ENCODE peak calls at places on chromosomes 11 and 22, in four cellular contexts. G is ovary, I is Peyer's patch, Q is esophagus squamous epithelium. D is an unnamed sample.

GRCh38 chr11:60825118-60825517 is 16.8 kb upstream of the CCDC86 start:
- DNase-seq in G (no peak), I (no peak), Q (no peak), D (no peak)

GRCh38 chr11:130999992-131000770 is 83.9 kb upstream of the SNX19 start:
- DNase-seq in G (no peak), I (no peak), Q (no peak), D (no peak)

GRCh38 chr22:42560381-42560780 is 6.6 kb downstream of the SERHL2 start:
- DNase-seq in G (no peak), I (no peak), Q (no peak), D (no peak)

GRCh38 chr11:37199082-37199481 is 601.0 kb upstream of the RAG2 start:
- DNase-seq in G (no peak), I (no peak), Q (no peak), D (no peak)

GRCh38 chr11:4921796-4922195 is 2.3 kb downstream of the OR51G1 start:
- DNase-seq in G (no peak), I (no peak), Q (no peak), D (no peak)

GRCh38 chr11:76234704-76235232 is 28.5 kb upstream of the WNT11 start:
- DNase-seq in G (peak; percentile 77), I (no peak), Q (no peak), D (no peak)

GRCh38 chr11:7622731-7623130 is 50.6 kb downstream of the CYB5R2 start:
- DNase-seq in G (no peak), I (no peak), Q (no peak), D (no peak)

GRCh38 chr11:35158371-35159081 is 19.6 kb downstream of the CD44 start:
- DNase-seq in G (no peak), I (no peak), Q (no peak), D (no peak)

GRCh38 chr11:120137187-120137610 is 714 bp downstream of the TRIM29 start:
- DNase-seq in G (no peak), I (peak; percentile 47), Q (no peak), D (no peak)

GRCh38 chr22:44658371-44658953 is 43.5 kb upstream of the PRR5 start:
- DNase-seq in G (no peak), I (no peak), Q (no peak), D (no peak)

GRCh38 chr11:87463486-87464102 is 425.9 kb downstream of the TMEM135 start:
- DNase-seq in G (no peak), I (no peak), Q (no peak), D (no peak)

GRCh38 chr22:47806894-47807293 is 1044.4 kb downstream of the TBC1D22A start:
- DNase-seq in G (no peak), I (no peak), Q (no peak), D (no peak)

GRCh38 chr11:1889527-1889930 is 2.2 kb downstream of the PRR33 start:
- DNase-seq in G (peak; percentile 11), I (no peak), Q (no peak), D (no peak)
- TF ChIP-seq POLR2A in G (no peak), I (no peak), Q (no peak), D (no peak)

GRCh38 chr11:47254381-47254780 is 3.4 kb upstream of the NR1H3 start:
- DNase-seq in G (no peak), I (no peak), Q (no peak), D (no peak)
- TF ChIP-seq POLR2A in G (no peak), I (no peak), Q (no peak), D (no peak)

GRCh38 chr22:37311761-37312312 is 29.5 kb downstream of the CYTH4 start:
- DNase-seq in G (no peak), I (no peak), Q (no peak), D (no peak)
- TF ChIP-seq POLR2A in G (no peak), I (no peak), Q (no peak), D (no peak)

GRCh38 chr22:19121631-19122142 is 525 bp downstream of the DGCR2 start:
- DNase-seq in G (peak; percentile 57), I (peak; percentile 79), Q (no peak), D (peak; percentile 23)
- TF ChIP-seq POLR2A in G (no peak), I (no peak), Q (no peak), D (no peak)

DNA sequence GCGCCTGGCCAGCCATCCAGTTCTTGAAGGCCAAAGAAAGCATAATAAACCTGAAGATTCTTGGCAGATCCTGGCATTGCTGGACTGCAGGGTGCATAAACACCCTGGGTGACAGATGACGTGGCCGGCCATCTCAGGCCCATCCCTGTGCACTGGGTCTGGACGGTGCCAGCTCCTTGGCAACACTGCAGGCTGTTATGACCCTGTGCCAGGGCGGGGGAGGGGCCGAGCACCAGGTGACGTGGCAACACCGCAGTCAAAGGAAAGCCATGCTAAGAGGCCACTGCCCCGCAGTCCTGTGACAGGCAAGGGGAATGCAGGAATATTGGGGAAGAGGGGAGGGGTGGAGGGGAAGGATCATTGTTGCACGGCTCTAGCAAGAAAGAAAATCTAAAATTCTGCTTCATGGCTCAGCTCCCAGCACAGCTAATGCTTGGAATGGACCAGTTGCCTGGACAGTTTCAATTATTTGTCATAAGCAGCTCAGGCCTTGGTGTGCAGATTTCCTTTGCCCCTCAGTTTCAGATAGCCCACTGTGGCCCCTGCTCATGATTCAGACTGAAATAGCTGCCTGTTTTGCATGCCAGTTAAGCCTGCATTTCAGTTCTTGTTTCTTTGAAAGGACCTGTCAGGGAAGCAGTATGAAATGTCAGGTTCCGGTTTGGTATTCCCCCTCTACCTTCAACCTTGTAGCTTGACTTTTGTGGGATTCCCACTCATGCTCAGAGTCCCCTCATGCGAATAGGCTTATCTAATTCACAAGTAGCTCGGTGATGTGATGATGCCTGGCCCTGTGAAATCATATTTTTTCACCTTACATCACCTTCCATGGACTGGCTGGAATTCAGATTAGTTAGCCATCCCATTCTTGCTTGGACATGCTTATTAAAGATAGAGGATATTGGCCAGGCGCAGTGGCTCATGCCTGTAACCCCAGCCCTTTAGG is 29.7 kb upstream of the DDX6 start:
- DNase-seq in G (no peak), I (peak; percentile 88), Q (no peak), D (peak; percentile 59)
- TF ChIP-seq POLR2A in G (no peak), I (no peak), Q (no peak), D (no peak)

GRCh38 chr11:68579455-68579854 is 104.9 kb upstream of the GAL start:
- DNase-seq in G (no peak), I (no peak), Q (no peak), D (no peak)
- TF ChIP-seq POLR2A in G (no peak), I (no peak), Q (no peak), D (no peak)

GRCh38 chr11:65718531-65718930 is 2.1 kb downstream of the RNASEH2C start:
- DNase-seq in G (no peak), I (no peak), Q (no peak), D (no peak)

GRCh38 chr11:65718964-65719492 is 1.6 kb downstream of the RNASEH2C start:
- DNase-seq in G (peak; percentile 58), I (no peak), Q (no peak), D (no peak)

GRCh38 chr11:65716774-65717405 is 3.7 kb downstream of the RNASEH2C start:
- DNase-seq in G (no peak), I (no peak), Q (no peak), D (no peak)

GRCh38 chr11:65716294-65716693 is 4.2 kb downstream of the KAT5 start:
- DNase-seq in G (no peak), I (no peak), Q (no peak), D (no peak)

DNA sequence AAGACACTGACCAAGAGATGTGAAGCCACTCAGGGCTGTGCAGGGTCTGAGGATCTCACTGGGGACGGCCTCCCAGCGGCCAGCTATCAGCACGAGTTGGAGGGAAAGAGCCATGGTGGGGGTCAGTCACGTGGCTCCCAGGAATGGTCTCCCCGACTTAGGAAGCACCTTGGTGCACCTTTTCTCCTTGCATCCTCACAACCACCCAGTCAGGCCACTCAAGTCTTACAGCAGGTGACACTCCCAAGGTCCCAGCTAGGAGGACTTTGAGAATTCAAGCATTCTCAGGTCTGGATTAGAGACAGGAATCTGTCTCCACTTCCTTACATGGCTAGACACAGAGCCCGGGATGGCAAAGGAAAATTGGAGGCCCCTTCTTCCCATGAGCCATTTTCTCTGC is 2.7 kb downstream of the RNASEH2C start:
- DNase-seq in G (no peak), I (no peak), Q (no peak), D (no peak)
- TF ChIP-seq POLR2A in G (no peak), I (no peak), Q (no peak), D (no peak)

GRCh38 chr11:111414267-111414931 is 35.3 kb upstream of the POU2AF1 start:
- DNase-seq in G (no peak), I (no peak), Q (no peak), D (no peak)
- TF ChIP-seq POLR2A in G (no peak), I (no peak), Q (no peak), D (no peak)

GRCh38 chr11:65892661-65893317 is 2.3 kb downstream of the CCDC85B start:
- DNase-seq in G (no peak), I (no peak), Q (no peak), D (no peak)
- TF ChIP-seq POLR2A in G (no peak), I (no peak), Q (no peak), D (no peak)

GRCh38 chr11:73359341-73359740 is 16.9 kb upstream of the RELT start:
- DNase-seq in G (no peak), I (no peak), Q (no peak), D (no peak)

GRCh38 chr11:73359930-73360742 is 16.1 kb upstream of the RELT start:
- DNase-seq in G (no peak), I (no peak), Q (no peak), D (no peak)

GRCh38 chr11:73363147-73363546 is 13.1 kb upstream of the RELT start:
- DNase-seq in G (no peak), I (no peak), Q (no peak), D (no peak)

GRCh38 chr11:73360743-73361369 is 15.3 kb upstream of the RELT start:
- DNase-seq in G (no peak), I (no peak), Q (no peak), D (no peak)

DNA sequence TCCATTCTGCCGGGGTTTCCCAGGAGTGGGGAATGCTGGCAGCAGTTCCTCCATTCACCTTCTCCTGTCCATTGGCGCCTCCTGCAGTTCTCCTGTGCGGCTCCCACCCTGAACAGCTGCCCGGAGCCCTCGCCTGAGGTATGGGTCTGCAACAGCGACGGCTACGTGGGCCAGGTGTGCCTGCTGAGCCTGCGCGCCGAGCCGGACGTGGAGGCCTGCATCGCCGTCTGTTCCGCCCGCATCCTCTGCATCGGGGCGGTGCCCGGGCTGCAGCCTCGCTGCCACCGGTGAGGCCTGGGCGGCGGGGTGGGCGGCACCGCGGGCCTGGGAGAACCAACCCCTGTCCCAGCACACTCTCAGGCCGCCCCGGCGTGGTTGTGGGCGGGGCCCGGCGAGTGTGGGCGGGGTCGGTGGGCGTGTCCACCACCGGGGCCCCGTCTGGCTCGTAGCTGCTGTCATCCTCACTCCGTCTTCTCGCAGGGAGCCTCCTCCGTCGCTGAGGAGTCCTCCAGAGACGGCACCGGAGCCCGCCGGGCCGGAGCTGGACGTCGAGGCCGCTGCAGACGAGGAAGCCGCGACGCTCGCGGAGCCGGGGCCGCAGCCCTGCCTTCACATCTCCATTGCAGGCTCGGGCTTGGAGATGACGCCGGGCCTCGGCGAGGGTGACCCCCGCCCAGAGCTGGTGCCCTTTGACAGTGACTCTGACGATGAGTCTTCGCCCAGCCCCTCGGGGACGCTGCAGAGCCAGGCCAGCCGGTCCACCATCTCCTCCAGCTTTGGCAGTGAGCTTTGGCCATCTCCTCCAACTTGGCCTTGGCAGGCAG is 14.0 kb upstream of the RELT start:
- DNase-seq in G (no peak), I (no peak), Q (no peak), D (no peak)
- TF ChIP-seq POLR2A in G (no peak), I (no peak), Q (no peak), D (no peak)

D was measured in H54.